ENCODE peak calls at places on chromosomes 4 and X, in six cellular contexts. O, J, L, E, X and C are unnamed samples.

GRCh38 chr4:37767019-37767418 is 59.5 kb upstream of the PGM2 start:
- DNase-seq in X (no peak), L (no peak), O (no peak), E (no peak), J (no peak), C (no peak)

GRCh38 chr4:63851496-63851895 is 557.8 kb downstream of the TECRL start:
- DNase-seq in J (no peak), O (no peak), L (no peak), E (no peak), X (no peak), C (no peak)

GRCh38 chr4:17817027-17817426 is 6.2 kb downstream of the NCAPG start:
- DNase-seq in X (peak), L (no peak), O (no peak), J (no peak), E (no peak), C (no peak)

GRCh38 chr4:145935253-145936141 is 3.1 kb downstream of the ZNF827 start:
- DNase-seq in X (no peak), O (peak), L (peak), J (peak), E (peak), C (no peak)

GRCh38 chr4:154822775-154823174 is 41.7 kb downstream of the RBM46 start:
- DNase-seq in X (peak), O (no peak), E (no peak), J (no peak), L (no peak), C (no peak)

GRCh38 chr4:112677519-112678091 is 40.7 kb downstream of the LARP7 start:
- DNase-seq in L (no peak), O (no peak), E (no peak), J (no peak), X (no peak), C (no peak)

GRCh38 chr4:151266542-151266941 is 10.4 kb upstream of the PRSS48 start:
- DNase-seq in O (no peak), L (no peak), J (no peak), E (no peak), X (no peak), C (no peak)

GRCh38 chr4:37837446-37837845 is 11.0 kb downstream of the PGM2 start:
- DNase-seq in X (peak), E (no peak), J (no peak), L (no peak), O (no peak), C (no peak)

GRCh38 chr4:184825394-184826314 is at the start of gene ACSL1:
- DNase-seq in L (peak), O (peak), X (peak), J (peak), E (peak), C (peak)

GRCh38 chrX:47185241-47185640 is 8.4 kb upstream of the UBA1 start:
- DNase-seq in J (no peak), E (no peak), L (no peak), O (no peak), X (no peak), C (no peak)

GRCh38 chr4:135670548-135670947 is 1469.0 kb upstream of the PABPC4L start:
- DNase-seq in X (no peak), L (no peak), J (no peak), O (no peak), E (no peak), C (no peak)